ENCODE peak calls at places on chromosome 5, in five cellular contexts. M, Z, J, B and S are unnamed samples.

GRCh38 chr5:172840778-172841154 is 6.7 kb downstream of the ERGIC1 start:
- DNase-seq in M (no peak), Z (no peak), J (no peak), B (no peak), S (no peak)

GRCh38 chr5:56585466-56585865 is 229.9 kb upstream of the MAP3K1 start:
- DNase-seq in M (peak), Z (no peak), J (no peak), B (peak), S (peak)

GRCh38 chr5:95448836-95449235 is 57.7 kb downstream of the FAM81B start:
- DNase-seq in M (no peak), Z (no peak), J (no peak), B (no peak), S (no peak)

GRCh38 chr5:127959152-127959764 is 124.3 kb upstream of the SLC12A2 start:
- DNase-seq in M (peak), Z (peak), J (peak), B (peak), S (peak)

GRCh38 chr5:55850839-55851674 is at the start of gene IL31RA:
- DNase-seq in M (peak), Z (no peak), J (no peak), B (peak), S (peak)

GRCh38 chr5:160894-161540 is 30.3 kb upstream of the LRRC14B start:
- DNase-seq in M (no peak), Z (no peak), J (no peak), B (no peak), S (no peak)

GRCh38 chr5:16669776-16670175 is 53.0 kb upstream of the RETREG1 start:
- DNase-seq in M (peak), Z (no peak), J (no peak), B (no peak), S (peak)

GRCh38 chr5:37197340-37198050 is 51.7 kb downstream of the CPLANE1 start:
- DNase-seq in M (peak), Z (no peak), J (no peak), B (no peak), S (peak)

GRCh38 chr5:126044931-126045565 is 378.2 kb upstream of the GRAMD2B start:
- DNase-seq in M (no peak), Z (no peak), J (no peak), B (no peak), S (no peak)

GRCh38 chr5:164353155-164353554 is 847.7 kb downstream of the MAT2B start:
- DNase-seq in M (no peak), Z (no peak), J (no peak), B (no peak), S (no peak)

GRCh38 chr5:72133212-72133990 is 26.1 kb downstream of the MAP1B start:
- DNase-seq in M (peak), Z (no peak), J (no peak), B (peak), S (peak)

GRCh38 chr5:168215646-168216045 is 75.8 kb upstream of the WWC1 start:
- DNase-seq in M (no peak), Z (no peak), J (no peak), B (no peak), S (no peak)

GRCh38 chr5:146947181-146947941 is 68.8 kb upstream of the PPP2R2B start:
- DNase-seq in M (peak), Z (no peak), J (no peak), B (peak), S (peak)

GRCh38 chr5:150345716-150346115 is 11.8 kb upstream of the TCOF1 start:
- DNase-seq in M (no peak), Z (no peak), J (no peak), B (no peak), S (no peak)

GRCh38 chr5:134427540-134428041 is 15.9 kb upstream of the CDKN2AIPNL start:
- DNase-seq in M (no peak), Z (no peak), J (no peak), B (no peak), S (no peak)

GRCh38 chr5:151123897-151124751 is 33.5 kb downstream of the ANXA6 start:
- DNase-seq in M (peak), Z (peak), J (no peak), B (peak), S (peak)

GRCh38 chr5:17802256-17802655 is 168.0 kb downstream of the TAF11L14 start:
- DNase-seq in M (no peak), Z (no peak), J (no peak), B (no peak), S (no peak)

GRCh38 chr5:1504244-1504595 is 19.5 kb downstream of the LPCAT1 start:
- DNase-seq in M (no peak), Z (no peak), J (no peak), B (no peak), S (no peak)

GRCh38 chr5:1502737-1503120 is 21.0 kb downstream of the LPCAT1 start:
- DNase-seq in M (no peak), Z (no peak), J (no peak), B (no peak), S (no peak)

GRCh38 chr5:1502046-1502736 is 21.6 kb downstream of the LPCAT1 start:
- DNase-seq in M (no peak), Z (no peak), J (peak), B (no peak), S (no peak)

GRCh38 chr5:1504617-1505016 is 19.1 kb downstream of the LPCAT1 start:
- DNase-seq in M (no peak), Z (no peak), J (no peak), B (no peak), S (no peak)

DNA sequence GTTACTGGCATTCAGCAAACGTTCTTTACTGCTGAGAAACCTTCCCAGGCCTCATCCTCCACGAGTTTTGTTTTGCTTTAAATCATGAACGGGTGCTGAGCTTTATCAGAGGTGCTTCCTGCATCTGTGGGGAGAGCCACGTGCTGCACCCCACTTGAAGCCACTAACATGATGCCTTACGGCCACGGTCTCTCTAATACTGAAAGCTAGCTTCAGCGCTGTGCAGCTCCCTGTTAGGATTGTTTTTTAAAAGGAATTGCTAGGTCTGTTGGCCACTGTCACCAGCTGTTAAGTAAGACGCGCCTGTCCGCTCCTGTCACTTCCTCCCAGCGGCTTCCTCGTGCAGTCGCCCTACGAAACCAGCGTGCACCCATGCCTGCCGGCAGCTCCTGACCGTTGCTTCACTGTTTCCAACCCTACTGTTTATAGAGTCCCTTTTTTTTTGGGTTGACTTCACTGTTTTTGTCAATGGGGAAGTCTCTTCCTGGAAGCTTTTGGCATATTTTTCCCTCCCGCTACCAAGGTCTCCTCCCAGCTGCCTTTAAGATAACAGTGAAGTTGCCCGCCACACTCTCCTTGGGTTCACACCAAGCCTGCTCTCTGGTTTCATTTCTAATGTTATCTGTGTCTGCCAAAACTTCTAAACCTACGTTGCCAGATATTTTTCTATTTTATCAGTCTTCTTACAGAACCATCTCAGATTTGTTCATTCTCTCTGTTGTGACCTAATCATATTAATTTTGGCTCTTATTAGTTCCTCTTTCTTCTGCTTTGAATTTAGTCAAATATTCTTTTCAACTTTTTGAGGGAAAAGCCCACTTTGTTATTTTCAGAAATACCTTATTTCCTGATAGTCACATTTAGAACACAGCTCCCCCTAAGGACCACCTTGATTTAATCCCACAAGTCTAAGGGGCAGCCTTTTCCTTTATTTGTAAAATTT is 20.2 kb downstream of the LPCAT1 start:
- DNase-seq in M (no peak), Z (no peak), J (peak), B (no peak), S (peak)
- H3K4me3 ChIP-seq in M (no peak), Z (no peak), J (peak), B (no peak), S (no peak)

DNA sequence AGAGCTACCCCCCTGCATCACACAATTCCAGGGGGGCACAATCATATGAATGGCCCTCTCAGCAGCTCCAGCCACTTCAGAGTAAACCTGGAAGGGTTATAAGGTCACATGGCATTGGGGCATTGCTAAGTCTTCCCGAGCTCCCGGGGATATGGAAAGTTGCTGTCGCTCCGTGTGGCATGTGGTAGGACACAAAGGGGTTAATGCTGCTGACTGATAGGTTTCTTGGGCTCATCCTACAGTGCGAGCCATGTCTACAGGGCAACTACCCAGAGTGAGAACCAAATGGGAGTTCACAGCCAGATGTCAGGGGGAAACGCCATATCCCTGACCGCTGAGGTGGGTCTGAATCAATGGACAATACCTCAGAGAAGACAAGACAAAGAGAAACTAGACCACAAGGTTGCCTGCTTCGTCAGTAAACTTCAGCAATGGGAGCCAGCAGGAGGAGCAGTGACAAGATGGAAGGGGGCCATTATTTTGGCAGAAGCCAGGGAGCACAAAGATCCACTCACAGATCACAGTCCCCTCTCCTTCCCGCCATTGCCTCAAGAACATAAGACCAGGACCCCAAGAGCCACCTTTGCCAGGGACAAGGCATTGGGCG is 52.4 kb upstream of the SHISAL2B start:
- DNase-seq in M (no peak), Z (no peak), J (no peak), B (no peak), S (peak)
- TF ChIP-seq CTCF in M (no peak), Z (no peak), J (no peak), B (peak), S (peak)

GRCh38 chr5:19886123-19886921 is 101.7 kb downstream of the CDH18 start:
- DNase-seq in M (peak), Z (no peak), J (no peak), B (peak), S (peak)
- H3K4me3 ChIP-seq in M (no peak), Z (no peak), J (no peak), B (no peak), S (no peak)

DNA sequence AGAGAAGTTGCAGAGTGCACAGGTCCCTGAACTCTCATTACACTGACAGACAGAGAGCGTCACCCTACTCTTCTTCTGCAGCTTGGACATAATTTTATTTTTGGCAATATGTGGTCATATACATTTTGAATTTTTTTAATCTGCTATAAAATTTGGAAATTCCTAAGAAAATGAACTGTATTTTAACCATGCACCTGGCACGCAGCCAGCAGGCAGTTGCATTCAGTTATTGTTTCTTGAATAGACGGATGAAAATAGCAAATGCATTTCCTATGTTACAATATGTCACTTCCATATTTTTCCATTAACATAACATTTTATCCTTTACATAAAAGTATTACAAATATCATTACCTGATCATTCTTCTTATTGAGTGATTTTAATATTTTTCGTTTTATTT is 100.2 kb downstream of the SLC25A46 start:
- DNase-seq in M (no peak), Z (no peak), J (no peak), B (no peak), S (no peak)
- TF ChIP-seq CTCF in M (no peak), Z (no peak), J (no peak), B (no peak), S (no peak)

GRCh38 chr5:39199335-39199734 is 20.0 kb downstream of the FYB1 start:
- DNase-seq in M (no peak), Z (no peak), J (no peak), B (no peak), S (peak)
- H3K4me3 ChIP-seq in M (no peak), Z (no peak), J (peak), B (no peak), S (no peak)